ENCODE peak calls at places on chromosome 15, in six cellular contexts. A is ELR; C is AG08395; F is stimulated activated CD8-positive, alpha-beta memory T cell treated with anti-CD3 and anti-CD28 coated beads, Interleukin-4, amount 100 ng/mL, for 1 hour; D is WTC11; Y is NCI-H1092 treated with DMSO at 0.1 percent for 48 hours. U is an unnamed sample.

GRCh38 chr15:65375871-65376552 is 1.8 kb downstream of the IGDCC3 start:
- DNase-seq in A (no peak), C (no peak), F (no peak), D (no peak), Y (no peak), U (no peak)

GRCh38 chr15:77021088-77021481 is 26.2 kb downstream of the PSTPIP1 start:
- DNase-seq in A (no peak), C (no peak), F (no peak), D (no peak), Y (no peak), U (no peak)

GRCh38 chr15:42097018-42097417 is 2.7 kb upstream of the PLA2G4D start:
- DNase-seq in A (no peak), C (no peak), F (no peak), D (no peak), Y (no peak), U (no peak)

GRCh38 chr15:36832792-36833191 is 253.4 kb downstream of the CDIN1 start:
- DNase-seq in A (peak; percentile 21), C (no peak), F (no peak), D (no peak), Y (no peak), U (no peak)

GRCh38 chr15:68586274-68586961 is 7.6 kb downstream of the CORO2B start:
- DNase-seq in A (peak; percentile 98), C (peak; percentile 56), F (no peak), D (no peak), Y (no peak), U (no peak)

GRCh38 chr15:72231847-72232461 is 964 bp upstream of the PKM start:
- DNase-seq in A (peak; percentile 87), C (peak; percentile 79), F (no peak), D (no peak), Y (peak; percentile 77), U (peak; percentile 60)

GRCh38 chr15:51094606-51095569 is at the start of gene TNFAIP8L3:
- DNase-seq in A (peak; percentile 30), C (peak; percentile 44), F (no peak), D (peak; percentile 35), Y (no peak), U (no peak)

GRCh38 chr15:65132841-65133549 is 613 bp downstream of the PDCD7 start:
- DNase-seq in A (peak; percentile 65), C (peak; percentile 63), F (no peak), D (peak; percentile 65), Y (no peak), U (peak; percentile 33)

GRCh38 chr15:88912500-88912921 is 668 bp downstream of the MFGE8 start:
- DNase-seq in A (peak; percentile 35), C (no peak), F (no peak), D (no peak), Y (no peak), U (no peak)

GRCh38 chr15:37061996-37062395 is 38.4 kb downstream of the MEIS2 start:
- DNase-seq in A (no peak), C (no peak), F (no peak), D (no peak), Y (no peak), U (no peak)

U was measured in T-cell.